ENCODE peak calls at places on chromosomes 13 and 19, in five cellular contexts. G, O, Z, E and V are unnamed samples.

GRCh38 chr13:75226755-75227435 is 255.1 kb downstream of the TBC1D4 start:
- DNase-seq in O (peak; percentile 86), Z (no peak), E (no peak), G (no peak), V (no peak)

GRCh38 chr19:4531562-4532165 is 3.4 kb downstream of the PLIN5 start:
- DNase-seq in G (no peak), E (no peak), O (no peak), Z (no peak), V (no peak)

GRCh38 chr19:50921391-50922315 is 10.5 kb upstream of the KLK4 start:
- DNase-seq in G (peak; percentile 48), O (no peak), Z (no peak), E (no peak), V (peak; percentile 20)

GRCh38 chr19:28715157-28715556 is 497.8 kb downstream of the UQCRFS1 start:
- DNase-seq in Z (no peak), E (no peak), O (no peak), G (no peak), V (no peak)

GRCh38 chr13:25111557-25111956 is 15.6 kb downstream of the PABPC3 start:
- DNase-seq in O (peak; percentile 7), E (no peak), Z (no peak), G (no peak), V (no peak)

GRCh38 chr13:95535243-95535642 is 17.3 kb upstream of the CLDN10 start:
- DNase-seq in Z (no peak), G (no peak), O (peak; percentile 73), E (peak; percentile 20), V (no peak)

GRCh38 chr19:13990085-13990484 is 16.0 kb downstream of the RFX1 start:
- DNase-seq in Z (no peak), O (no peak), G (no peak), E (no peak), V (no peak)

GRCh38 chr19:36973844-36974195 is 57.7 kb downstream of the ZNF568 start:
- DNase-seq in G (no peak), O (no peak), E (no peak), Z (no peak), V (no peak)

GRCh38 chr13:23292596-23292995 is 111.8 kb downstream of the SGCG start:
- DNase-seq in O (no peak), G (no peak), Z (no peak), E (no peak), V (no peak)

GRCh38 chr13:99063952-99064351 is 86.1 kb upstream of the DOCK9 start:
- DNase-seq in Z (no peak), O (peak; percentile 35), G (no peak), E (peak; percentile 21), V (no peak)

GRCh38 chr19:45637890-45638667 is 1.1 kb downstream of the EML2 start:
- DNase-seq in Z (peak; percentile 50), O (peak; percentile 48), E (peak; percentile 25), G (no peak), V (no peak)

GRCh38 chr13:109734002-109734785 is 52.2 kb downstream of the IRS2 start:
- DNase-seq in O (no peak), G (no peak), E (no peak), Z (no peak), V (no peak)

GRCh38 chr19:47231215-47232054 is 436 bp upstream of the BBC3 start:
- DNase-seq in G (peak; percentile 86), E (peak; percentile 50), O (peak; percentile 90), Z (peak; percentile 93), V (peak; percentile 75)

GRCh38 chr19:46753420-46754155 is 7.3 kb upstream of the STRN4 start:
- DNase-seq in Z (peak; percentile 77), G (peak; percentile 78), E (peak; percentile 52), O (no peak), V (no peak)

GRCh38 chr13:67643656-67644055 is 413.5 kb upstream of the PCDH9 start:
- DNase-seq in O (no peak), G (no peak), E (no peak), Z (peak; percentile 54), V (no peak)

GRCh38 chr19:19860756-19861390 is 4.8 kb upstream of the ZNF253 start:
- DNase-seq in E (peak; percentile 79), G (peak; percentile 87), O (no peak), Z (peak; percentile 92), V (peak; percentile 84)

GRCh38 chr13:66501187-66501586 is 728.9 kb downstream of the PCDH9 start:
- DNase-seq in O (peak; percentile 78), Z (no peak), E (no peak), G (no peak), V (no peak)

GRCh38 chr13:93398167-93398566 is 171.6 kb downstream of the GPC6 start:
- DNase-seq in G (no peak), E (no peak), Z (no peak), O (peak; percentile 55), V (no peak)

GRCh38 chr13:44915962-44916361 is 73.3 kb downstream of the NUFIP1 start:
- DNase-seq in G (peak; percentile 23), O (no peak), E (no peak), Z (no peak), V (no peak)

GRCh38 chr13:43879323-43880181 is at the start of the genes CCDC122 and LACC1:
- DNase-seq in G (peak; percentile 87), E (peak; percentile 95), O (peak; percentile 84), Z (peak; percentile 78), V (peak; percentile 62)

GRCh38 chr13:53001871-53002270 is 26.7 kb upstream of the OLFM4 start:
- DNase-seq in Z (no peak), E (no peak), O (no peak), G (no peak), V (no peak)

GRCh38 chr13:36362251-36362650 is 16.1 kb upstream of the SPART start:
- DNase-seq in Z (no peak), E (peak; percentile 8), G (no peak), O (peak; percentile 91), V (no peak)

GRCh38 chr19:7595466-7596133 is at the start of gene CAMSAP3:
- DNase-seq in Z (peak; percentile 86), G (peak; percentile 91), O (no peak), E (peak; percentile 63), V (peak; percentile 82)

GRCh38 chr19:29484876-29485275 is 40.9 kb upstream of the VSTM2B start:
- DNase-seq in G (peak; percentile 38), E (no peak), O (no peak), Z (peak; percentile 5), V (no peak)

DNA sequence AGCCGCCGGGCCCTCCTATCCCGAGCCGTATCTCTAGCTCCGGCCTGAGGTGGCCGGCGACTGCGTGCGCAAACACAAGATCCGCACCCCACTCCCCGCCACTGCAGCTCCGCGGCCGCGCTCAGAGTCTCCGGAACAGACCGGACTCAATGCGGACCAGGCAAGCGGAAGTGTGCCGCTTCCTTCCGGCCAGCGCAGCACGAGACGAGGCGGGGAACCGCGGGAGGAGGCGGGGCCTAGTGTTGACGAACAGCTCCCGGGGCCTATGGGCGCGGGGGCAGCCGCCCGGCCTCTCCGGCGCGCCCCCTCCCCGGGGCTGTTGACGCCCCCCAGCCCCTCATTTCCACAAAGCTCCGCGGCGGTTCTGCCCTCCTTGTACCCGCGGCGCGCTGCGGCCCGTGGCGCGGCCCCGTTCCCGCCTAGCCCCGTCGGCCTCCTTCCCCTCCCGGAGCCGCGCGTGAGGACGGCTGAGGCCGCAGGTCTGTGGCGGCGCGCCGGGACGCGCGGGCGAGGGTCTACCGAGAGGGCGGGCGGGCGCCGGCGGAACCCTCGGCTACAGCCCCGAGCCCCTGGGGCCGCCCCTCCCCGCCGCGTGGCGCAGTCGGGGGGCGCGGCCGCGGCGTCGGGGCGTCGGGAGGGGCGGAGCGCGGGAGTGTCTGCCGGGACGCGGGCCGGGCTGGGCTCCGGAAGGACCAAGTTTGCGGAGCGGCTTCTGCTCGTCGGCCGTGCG is at the start of gene DPY19L3:
- DNase-seq in E (peak; percentile 93), G (peak; percentile 98), Z (peak; percentile 94), O (peak; percentile 91), V (peak; percentile 93)
- H3K14ac ChIP-seq in E (peak within 1 kb of the TSS; percentile 95), G (no peak within 1 kb of the TSS), Z (peak within 1 kb of the TSS; percentile 88), O (peak within 1 kb of the TSS; percentile 98), V (peak within 1 kb of the TSS; percentile 94)

DNA sequence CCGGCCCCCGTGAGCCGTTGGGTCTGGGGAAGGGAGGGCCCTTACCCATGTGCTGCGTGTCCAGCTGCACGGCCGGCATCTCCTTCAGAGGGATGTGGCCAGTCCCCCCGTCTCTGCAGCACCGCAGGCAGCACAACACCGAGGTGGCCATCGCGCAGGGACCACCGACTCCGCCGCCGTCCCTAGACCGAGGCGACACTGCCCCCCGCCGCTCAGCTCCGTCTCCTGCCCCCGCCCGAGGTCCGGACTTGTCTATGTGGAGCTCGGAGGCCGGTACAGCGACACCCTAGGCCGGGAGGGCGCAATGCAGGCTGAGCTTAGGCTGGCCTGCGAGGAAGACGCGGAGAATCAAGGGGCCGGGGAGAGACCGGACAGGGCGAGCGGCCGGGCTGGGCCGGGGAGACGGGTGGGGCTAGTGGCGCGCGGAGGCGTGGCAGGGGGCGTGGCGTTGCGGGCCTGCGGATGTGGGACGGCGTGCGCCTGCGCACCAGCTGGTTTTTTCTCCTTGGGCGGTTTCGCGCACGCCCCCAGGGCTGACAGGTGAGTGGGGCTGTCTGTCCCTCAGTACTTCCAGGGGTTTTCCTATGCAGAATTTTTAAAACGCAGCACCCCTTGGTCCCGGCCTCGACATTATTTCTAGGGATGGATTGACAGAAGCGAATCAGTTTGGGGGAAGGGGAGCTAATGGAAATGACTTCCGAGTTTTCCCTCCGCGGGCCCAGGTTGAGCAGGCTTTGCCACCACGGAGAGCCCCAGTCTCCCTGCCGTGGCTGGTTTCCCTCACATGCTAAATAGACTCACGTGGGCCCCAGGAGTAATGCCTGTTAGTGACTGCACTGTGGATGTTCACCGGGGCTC is at the start of gene SPRYD7:
- DNase-seq in Z (peak; percentile 99), G (peak; percentile 99), O (peak; percentile 97), E (peak; percentile 99), V (peak; percentile 97)
- H3K14ac ChIP-seq in Z (no peak within 1 kb of the TSS), G (no peak within 1 kb of the TSS), O (peak within 1 kb of the TSS; percentile 67), E (peak within 1 kb of the TSS; percentile 97), V (peak within 1 kb of the TSS; percentile 98)

DNA sequence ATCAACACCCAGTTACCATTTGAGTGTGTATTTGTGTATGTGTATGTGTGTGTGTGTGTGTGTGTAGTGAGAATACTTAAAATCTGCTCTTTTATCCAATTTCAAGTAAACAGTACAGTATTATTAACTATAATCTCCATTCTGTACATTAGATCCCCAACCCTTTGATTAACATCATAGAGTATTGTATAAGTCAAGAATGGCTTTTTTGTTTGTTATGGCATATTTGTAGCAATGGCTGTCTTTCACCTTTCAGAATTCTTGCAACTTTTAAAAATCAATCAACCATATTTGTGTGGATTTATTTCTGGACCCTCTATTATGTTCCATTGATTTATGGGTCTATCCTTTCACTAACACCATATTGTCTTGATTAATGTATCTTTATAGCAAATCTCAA is 779.3 kb upstream of the MIR17HG start:
- DNase-seq in Z (no peak), O (no peak), G (no peak), E (no peak), V (no peak)
- H3K14ac ChIP-seq in Z (no peak overlapping the region), O (no peak overlapping the region), G (no peak overlapping the region), E (no peak overlapping the region), V (no peak overlapping the region)

DNA sequence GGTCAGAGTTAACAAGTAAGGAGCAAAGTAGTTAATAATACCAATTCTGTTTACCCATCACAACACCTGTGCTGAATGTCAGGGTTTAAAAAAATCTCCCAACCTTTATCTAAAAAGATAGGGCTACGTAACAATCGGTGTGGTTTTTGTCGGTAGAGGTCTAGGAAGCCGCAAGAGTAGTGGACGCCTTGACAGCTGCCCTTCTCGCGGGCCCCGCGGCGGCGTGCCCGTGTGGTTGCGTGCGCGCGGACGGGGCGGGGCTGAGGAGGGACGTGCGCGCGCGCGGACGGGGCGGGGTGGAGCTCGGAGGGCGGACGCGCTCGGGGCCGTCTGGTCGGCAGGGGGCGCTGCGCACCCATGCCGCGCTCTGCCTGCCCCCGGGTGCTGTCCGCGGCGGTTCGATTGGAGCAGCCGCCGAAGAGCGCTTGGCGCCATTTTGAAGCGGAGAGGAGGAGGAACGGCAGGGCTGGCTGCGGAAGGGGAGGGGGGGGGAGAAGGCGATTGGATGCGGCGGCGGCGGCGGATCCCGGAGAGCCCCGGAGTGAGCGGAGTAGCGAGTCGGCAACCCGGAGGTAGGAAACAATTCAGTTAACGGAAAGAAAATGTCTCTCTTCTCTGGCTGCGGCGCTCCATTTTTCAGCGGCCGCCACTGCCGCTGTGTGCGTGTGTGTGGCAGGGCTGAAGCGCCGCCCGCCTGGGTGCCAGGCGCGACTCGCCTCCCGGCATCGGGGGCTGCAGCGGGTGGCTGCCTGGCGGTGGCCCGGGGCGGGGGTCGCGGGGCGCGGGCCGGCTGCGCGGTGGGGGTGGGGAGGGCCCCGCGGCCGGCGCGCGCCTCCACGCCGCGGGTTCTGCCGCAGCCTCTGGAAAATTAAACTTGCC is at the start of gene PDS5B:
- DNase-seq in E (peak; percentile 97), Z (peak; percentile 97), O (peak; percentile 92), G (peak; percentile 96), V (peak; percentile 92)
- H3K14ac ChIP-seq in E (peak within 1 kb of the TSS; percentile 90), Z (peak within 1 kb of the TSS; percentile 96), O (peak within 1 kb of the TSS; percentile 86), G (no peak within 1 kb of the TSS), V (peak within 1 kb of the TSS; percentile 90)